ENCODE peak calls at places on chromosomes 5 and 9, in four cellular contexts. One of them, this sample, is unnamed.

GRCh38 chr9:90898229-90898628 is 96.6 kb downstream of the SYK start:
- DNase-seq in H1: no peak
- DNase-seq in IMR-90: peak
- DNase-seq in mesendoderm: peak
- DNase-seq in this sample: no peak

GRCh38 chr5:153896701-153897100 is 142.0 kb downstream of the FAM114A2 start:
- DNase-seq in H1: no peak
- DNase-seq in IMR-90: peak
- DNase-seq in mesendoderm: no peak
- DNase-seq in this sample: no peak

GRCh38 chr9:121857941-121858340 is 206.5 kb downstream of the DAB2IP start:
- DNase-seq in H1: peak
- DNase-seq in IMR-90: no peak
- DNase-seq in mesendoderm: no peak
- DNase-seq in this sample: no peak

GRCh38 chr5:173882632-173883031 is 5.5 kb upstream of the CPEB4 start:
- DNase-seq in H1: no peak
- DNase-seq in IMR-90: peak
- DNase-seq in mesendoderm: no peak
- DNase-seq in this sample: no peak

GRCh38 chr9:34500623-34501267 is 22.0 kb downstream of the ENHO start:
- DNase-seq in H1: peak
- DNase-seq in IMR-90: peak
- DNase-seq in mesendoderm: peak
- DNase-seq in this sample: peak

GRCh38 chr5:153965102-153965645 is 73.5 kb downstream of the FAM114A2 start:
- DNase-seq in H1: no peak
- DNase-seq in IMR-90: peak
- DNase-seq in mesendoderm: peak
- DNase-seq in this sample: peak

GRCh38 chr9:31837211-31837610 is 547.2 kb upstream of the ACO1 start:
- DNase-seq in H1: no peak
- DNase-seq in IMR-90: no peak
- DNase-seq in mesendoderm: no peak
- DNase-seq in this sample: no peak

GRCh38 chr9:83625120-83625710 is 2.3 kb downstream of the IDNK start:
- DNase-seq in H1: no peak
- DNase-seq in IMR-90: no peak
- DNase-seq in mesendoderm: no peak
- DNase-seq in this sample: no peak

GRCh38 chr9:73640971-73641370 is 489.3 kb downstream of the ANXA1 start:
- DNase-seq in H1: no peak
- DNase-seq in IMR-90: no peak
- DNase-seq in mesendoderm: no peak
- DNase-seq in this sample: no peak

GRCh38 chr9:135602789-135603481 is 36.4 kb downstream of the GLT6D1 start:
- DNase-seq in H1: peak
- DNase-seq in IMR-90: peak
- DNase-seq in mesendoderm: peak
- DNase-seq in this sample: peak

GRCh38 chr9:75601280-75601679 is 289.2 kb upstream of the PCSK5 start:
- DNase-seq in H1: no peak
- DNase-seq in IMR-90: no peak
- DNase-seq in mesendoderm: peak
- DNase-seq in this sample: no peak

GRCh38 chr9:136857606-136858412 is 5.7 kb downstream of the MAMDC4 start:
- DNase-seq in H1: peak
- DNase-seq in IMR-90: no peak
- DNase-seq in mesendoderm: no peak
- DNase-seq in this sample: peak

GRCh38 chr5:146891511-146891910 is 13.0 kb upstream of the PPP2R2B start:
- DNase-seq in H1: no peak
- DNase-seq in IMR-90: no peak
- DNase-seq in mesendoderm: no peak
- DNase-seq in this sample: no peak

GRCh38 chr5:146516151-146516475 is at the start of gene GPR151:
- DNase-seq in H1: no peak
- DNase-seq in IMR-90: peak
- DNase-seq in mesendoderm: peak
- DNase-seq in this sample: no peak

GRCh38 chr9:81776390-81776789 is 87.0 kb upstream of the TLE1 start:
- DNase-seq in H1: no peak
- DNase-seq in IMR-90: no peak
- DNase-seq in mesendoderm: no peak
- DNase-seq in this sample: no peak

GRCh38 chr5:124310453-124310852 is 436.0 kb downstream of the ZNF608 start:
- DNase-seq in H1: no peak
- DNase-seq in IMR-90: no peak
- DNase-seq in mesendoderm: no peak
- DNase-seq in this sample: no peak

GRCh38 chr5:163005949-163006348 is 431.4 kb upstream of the CCNG1 start:
- DNase-seq in H1: no peak
- DNase-seq in IMR-90: no peak
- DNase-seq in mesendoderm: peak
- DNase-seq in this sample: no peak

GRCh38 chr9:35771524-35771923 is 17.4 kb upstream of the MSMP start:
- DNase-seq in H1: no peak
- DNase-seq in IMR-90: no peak
- DNase-seq in mesendoderm: no peak
- DNase-seq in this sample: no peak

GRCh38 chr5:99878830-99879229 is 656.3 kb upstream of the FAM174A start:
- DNase-seq in H1: no peak
- DNase-seq in IMR-90: no peak
- DNase-seq in mesendoderm: no peak
- DNase-seq in this sample: no peak

GRCh38 chr9:129773262-129774048 is 20.6 kb upstream of the PTGES start:
- DNase-seq in H1: no peak
- DNase-seq in IMR-90: peak
- DNase-seq in mesendoderm: no peak
- DNase-seq in this sample: no peak

GRCh38 chr9:75429531-75430454 is 341.5 kb downstream of the OSTF1 start:
- DNase-seq in H1: no peak
- DNase-seq in IMR-90: no peak
- DNase-seq in mesendoderm: peak
- DNase-seq in this sample: no peak

GRCh38 chr5:136924490-136924889 is 559.1 kb upstream of the TRPC7 start:
- DNase-seq in H1: no peak
- DNase-seq in IMR-90: no peak
- DNase-seq in mesendoderm: no peak
- DNase-seq in this sample: no peak

DNA sequence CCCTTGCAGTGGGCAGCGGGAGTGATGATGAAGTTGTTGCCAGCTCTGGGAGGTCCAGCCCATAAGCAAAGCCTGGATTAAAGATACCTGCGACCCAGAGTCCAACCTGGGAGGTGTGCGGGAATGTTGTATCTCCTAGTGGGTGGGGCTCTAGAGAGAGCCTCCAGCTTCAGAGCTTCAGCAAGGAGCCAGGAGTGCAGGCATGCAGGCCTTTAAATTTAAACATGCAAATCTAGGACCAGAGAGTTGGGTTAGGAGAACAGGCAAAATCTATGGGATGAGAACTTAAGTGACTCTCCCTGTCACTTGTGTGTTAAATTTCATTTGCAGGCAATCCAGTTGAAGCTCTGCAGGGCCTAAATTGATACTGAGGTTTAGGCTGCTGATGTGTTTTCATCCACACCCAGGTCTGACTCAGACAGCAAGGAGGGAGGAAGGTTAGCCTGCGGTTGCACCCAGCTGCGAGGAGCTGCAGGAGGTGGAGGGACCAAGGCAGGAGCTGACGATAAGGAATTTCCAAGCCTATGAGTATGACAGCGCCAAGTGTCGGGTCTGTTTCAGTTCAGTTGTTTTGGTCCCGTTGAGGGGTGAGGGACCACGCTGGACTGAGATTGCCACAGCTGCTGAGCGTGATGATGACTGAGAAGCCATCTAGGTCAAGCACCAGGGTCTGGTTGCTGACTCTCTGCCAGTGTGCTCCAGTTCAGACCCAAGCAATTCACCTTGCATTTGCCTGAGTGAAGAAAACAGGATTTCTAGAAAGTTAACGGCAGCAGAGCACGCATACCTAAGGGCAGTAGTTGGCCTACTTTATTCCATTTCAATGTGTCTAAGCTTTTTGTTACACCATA is 243.0 kb downstream of the ICE1 start:
- DNase-seq in H1: no peak
- DNase-seq in IMR-90: no peak
- DNase-seq in mesendoderm: no peak
- DNase-seq in this sample: no peak
- H4K5ac ChIP-seq in H1: no peak
- H4K5ac ChIP-seq in IMR-90: no peak
- H4K5ac ChIP-seq in mesendoderm: no peak
- H4K5ac ChIP-seq in this sample: no peak

GRCh38 chr5:142387022-142387682 is 62.3 kb upstream of the SPRY4 start:
- DNase-seq in H1: no peak
- DNase-seq in IMR-90: no peak
- DNase-seq in mesendoderm: no peak
- DNase-seq in this sample: no peak
- H3K18ac ChIP-seq in H1: no peak
- H3K18ac ChIP-seq in IMR-90: no peak
- H3K18ac ChIP-seq in mesendoderm: peak
- H3K18ac ChIP-seq in this sample: peak

GRCh38 chr5:156704139-156704538 is 146.0 kb upstream of the PPP1R2B start:
- DNase-seq in H1: no peak
- DNase-seq in IMR-90: no peak
- DNase-seq in mesendoderm: no peak
- DNase-seq in this sample: no peak

GRCh38 chr5:156694556-156694955 is 155.5 kb upstream of the PPP1R2B start:
- DNase-seq in H1: no peak
- DNase-seq in IMR-90: no peak
- DNase-seq in mesendoderm: no peak
- DNase-seq in this sample: no peak

GRCh38 chr5:156695774-156696173 is 154.3 kb upstream of the PPP1R2B start:
- DNase-seq in H1: no peak
- DNase-seq in IMR-90: no peak
- DNase-seq in mesendoderm: no peak
- DNase-seq in this sample: no peak

GRCh38 chr5:156699147-156699546 is 150.9 kb upstream of the PPP1R2B start:
- DNase-seq in H1: no peak
- DNase-seq in IMR-90: no peak
- DNase-seq in mesendoderm: no peak
- DNase-seq in this sample: no peak
- H4K5ac ChIP-seq in H1: no peak
- H4K5ac ChIP-seq in IMR-90: no peak
- H4K5ac ChIP-seq in mesendoderm: no peak
- H4K5ac ChIP-seq in this sample: no peak

DNA sequence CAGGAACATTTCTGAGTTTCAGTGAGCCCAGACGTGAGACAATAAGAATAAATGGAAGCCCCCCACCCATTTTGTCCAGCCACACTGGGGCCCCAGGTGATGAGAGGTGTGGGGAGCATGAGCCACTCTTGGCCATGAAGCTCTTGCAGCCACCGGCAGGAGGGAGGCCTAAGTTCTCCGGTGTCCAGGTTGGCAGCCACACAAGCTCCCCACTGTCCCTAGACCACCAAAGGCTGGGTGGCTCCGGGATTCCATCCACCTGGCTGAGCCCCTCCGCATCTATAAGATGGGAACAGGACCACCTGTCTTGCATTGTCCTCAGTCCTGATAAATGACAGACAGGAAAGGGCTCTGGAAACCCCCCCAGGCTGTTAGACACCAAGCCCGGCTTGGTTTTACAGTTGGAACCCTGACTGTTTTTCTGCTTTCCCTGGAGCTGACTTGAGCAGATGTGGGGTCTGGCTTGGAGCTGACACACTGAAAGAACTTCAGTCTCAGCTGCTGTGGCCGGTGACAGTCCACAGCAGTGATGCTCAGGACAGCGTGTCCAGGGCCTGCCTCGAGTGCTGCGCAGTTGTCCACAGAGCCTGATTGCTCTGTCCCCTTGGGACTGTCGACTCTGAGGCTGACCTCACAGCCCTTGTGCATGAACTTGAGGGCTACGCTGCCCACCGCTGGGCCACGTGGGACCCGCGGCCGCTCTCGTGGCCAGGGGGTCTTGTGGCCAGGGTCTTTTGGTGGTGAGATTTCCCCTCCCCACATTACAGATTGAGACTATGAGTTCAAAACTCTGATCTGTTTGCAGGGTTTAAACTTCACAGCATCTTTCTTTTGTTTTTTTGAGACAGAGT is 74.8 kb downstream of the PSMB7 start:
- DNase-seq in H1: no peak
- DNase-seq in IMR-90: no peak
- DNase-seq in mesendoderm: no peak
- DNase-seq in this sample: no peak
- H3K18ac ChIP-seq in H1: no peak
- H3K18ac ChIP-seq in IMR-90: no peak
- H3K18ac ChIP-seq in mesendoderm: no peak
- H3K18ac ChIP-seq in this sample: no peak

GRCh38 chr5:82640901-82641300 is 362.7 kb upstream of the RPS23 start:
- DNase-seq in H1: no peak
- DNase-seq in IMR-90: no peak
- DNase-seq in mesendoderm: no peak
- DNase-seq in this sample: no peak

GRCh38 chr5:82641362-82641988 is 363.3 kb upstream of the RPS23 start:
- DNase-seq in H1: no peak
- DNase-seq in IMR-90: peak
- DNase-seq in mesendoderm: peak
- DNase-seq in this sample: no peak

GRCh38 chr5:82644229-82644628 is 366.1 kb upstream of the RPS23 start:
- DNase-seq in H1: no peak
- DNase-seq in IMR-90: no peak
- DNase-seq in mesendoderm: no peak
- DNase-seq in this sample: no peak

GRCh38 chr5:82644768-82645167 is 366.6 kb upstream of the RPS23 start:
- DNase-seq in H1: no peak
- DNase-seq in IMR-90: no peak
- DNase-seq in mesendoderm: no peak
- DNase-seq in this sample: no peak

GRCh38 chr5:82642313-82642712 is 364.2 kb upstream of the RPS23 start:
- DNase-seq in H1: no peak
- DNase-seq in IMR-90: no peak
- DNase-seq in mesendoderm: no peak
- DNase-seq in this sample: no peak
- H4K5ac ChIP-seq in H1: no peak
- H4K5ac ChIP-seq in IMR-90: no peak
- H4K5ac ChIP-seq in mesendoderm: no peak
- H4K5ac ChIP-seq in this sample: no peak

GRCh38 chr5:180811012-180811622 is 8.5 kb upstream of the MGAT1 start:
- DNase-seq in H1: no peak
- DNase-seq in IMR-90: no peak
- DNase-seq in mesendoderm: no peak
- DNase-seq in this sample: no peak
- H3K18ac ChIP-seq in H1: no peak
- H3K18ac ChIP-seq in IMR-90: peak
- H3K18ac ChIP-seq in mesendoderm: peak
- H3K18ac ChIP-seq in this sample: no peak